ENCODE peak calls at places on chromosomes 5 and 9, in eight cellular contexts. F is lung, J is AG04449, C is fibroblast of lung, A is retinal pigment epithelial cell, T is prostate gland, X is HCT116, H is left ventricle myocardium inferior. L is an unnamed sample.

GRCh38 chr5:132009706-132010405 is 1.6 kb downstream of the ACSL6 start:
- DNase-seq in F (no peak), J (no peak), C (no peak), A (no peak), T (no peak), X (no peak), H (no peak), L (no peak)

GRCh38 chr5:39606592-39606990 is 181.8 kb upstream of the DAB2 start:
- DNase-seq in F (no peak), J (no peak), C (no peak), A (no peak), T (no peak), X (no peak), H (no peak), L (no peak)

GRCh38 chr5:72723584-72723983 is 92.9 kb upstream of the TNPO1 start:
- DNase-seq in F (no peak), J (no peak), C (no peak), A (no peak), T (no peak), X (no peak), H (no peak), L (no peak)

GRCh38 chr5:43348207-43348606 is 35.0 kb upstream of the HMGCS1 start:
- DNase-seq in F (no peak), J (no peak), C (no peak), A (no peak), T (no peak), X (no peak), H (no peak), L (no peak)

GRCh38 chr9:24846248-24846912 is 300.7 kb upstream of the IZUMO3 start:
- DNase-seq in F (no peak), J (no peak), C (no peak), A (no peak), T (no peak), X (no peak), H (no peak), L (no peak)

GRCh38 chr5:149403923-149404745 is 25.0 kb upstream of the IL17B start:
- DNase-seq in F (no peak), J (peak; percentile 97), C (peak; percentile 82), A (no peak), T (no peak), X (no peak), H (no peak), L (no peak)

GRCh38 chr5:42502613-42503470 is 79.6 kb downstream of the GHR start:
- DNase-seq in F (no peak), J (no peak), C (no peak), A (no peak), T (no peak), X (no peak), H (no peak), L (no peak)

GRCh38 chr5:139014726-139015125 is 139.6 kb upstream of the LRRTM2 start:
- DNase-seq in F (peak; percentile 35), J (no peak), C (peak; percentile 84), A (peak; percentile 74), T (no peak), X (no peak), H (no peak), L (no peak)

GRCh38 chr9:124008307-124008854 is 3.2 kb upstream of the LHX2 start:
- DNase-seq in F (no peak), J (no peak), C (no peak), A (no peak), T (no peak), X (peak; percentile 10), H (no peak), L (no peak)

GRCh38 chr9:121688149-121688680 is 36.8 kb downstream of the DAB2IP start:
- DNase-seq in F (no peak), J (no peak), C (no peak), A (no peak), T (no peak), X (no peak), H (peak; percentile 2), L (no peak)

GRCh38 chr5:132471006-132471907 is 19.3 kb downstream of the IRF1 start:
- DNase-seq in F (no peak), J (no peak), C (no peak), A (no peak), T (no peak), X (no peak), H (no peak), L (no peak)

GRCh38 chr9:82327641-82328040 is 339.1 kb downstream of the SPATA31D1 start:
- DNase-seq in F (no peak), J (no peak), C (no peak), A (no peak), T (no peak), X (no peak), H (no peak), L (no peak)

GRCh38 chr5:138527170-138527569 is 15.9 kb downstream of the ETF1 start:
- DNase-seq in F (no peak), J (no peak), C (no peak), A (no peak), T (no peak), X (no peak), H (no peak), L (no peak)

GRCh38 chr5:138336952-138337684 is 948 bp upstream of the FAM53C start:
- DNase-seq in F (peak; percentile 81), J (no peak), C (peak; percentile 91), A (no peak), T (peak; percentile 65), X (peak; percentile 81), H (peak; percentile 80), L (peak; percentile 75)

GRCh38 chr5:95449460-95449859 is 58.3 kb downstream of the FAM81B start:
- DNase-seq in F (no peak), J (no peak), C (no peak), A (no peak), T (no peak), X (no peak), H (no peak), L (no peak)

GRCh38 chr5:18811616-18812015 is 1176.4 kb downstream of the CDH18 start:
- DNase-seq in F (no peak), J (no peak), C (no peak), A (peak; percentile 26), T (no peak), X (no peak), H (no peak), L (no peak)

GRCh38 chr5:74940782-74941363 is 74.7 kb upstream of the FAM169A start:
- DNase-seq in F (no peak), J (no peak), C (no peak), A (no peak), T (no peak), X (no peak), H (no peak), L (no peak)

GRCh38 chr5:74938250-74938649 is 72.1 kb upstream of the FAM169A start:
- DNase-seq in F (no peak), J (no peak), C (peak; percentile 33), A (no peak), T (no peak), X (no peak), H (no peak), L (no peak)

GRCh38 chr5:74935752-74936091 is 69.5 kb upstream of the FAM169A start:
- DNase-seq in F (no peak), J (no peak), C (no peak), A (peak; percentile 22), T (no peak), X (no peak), H (no peak), L (no peak)

DNA sequence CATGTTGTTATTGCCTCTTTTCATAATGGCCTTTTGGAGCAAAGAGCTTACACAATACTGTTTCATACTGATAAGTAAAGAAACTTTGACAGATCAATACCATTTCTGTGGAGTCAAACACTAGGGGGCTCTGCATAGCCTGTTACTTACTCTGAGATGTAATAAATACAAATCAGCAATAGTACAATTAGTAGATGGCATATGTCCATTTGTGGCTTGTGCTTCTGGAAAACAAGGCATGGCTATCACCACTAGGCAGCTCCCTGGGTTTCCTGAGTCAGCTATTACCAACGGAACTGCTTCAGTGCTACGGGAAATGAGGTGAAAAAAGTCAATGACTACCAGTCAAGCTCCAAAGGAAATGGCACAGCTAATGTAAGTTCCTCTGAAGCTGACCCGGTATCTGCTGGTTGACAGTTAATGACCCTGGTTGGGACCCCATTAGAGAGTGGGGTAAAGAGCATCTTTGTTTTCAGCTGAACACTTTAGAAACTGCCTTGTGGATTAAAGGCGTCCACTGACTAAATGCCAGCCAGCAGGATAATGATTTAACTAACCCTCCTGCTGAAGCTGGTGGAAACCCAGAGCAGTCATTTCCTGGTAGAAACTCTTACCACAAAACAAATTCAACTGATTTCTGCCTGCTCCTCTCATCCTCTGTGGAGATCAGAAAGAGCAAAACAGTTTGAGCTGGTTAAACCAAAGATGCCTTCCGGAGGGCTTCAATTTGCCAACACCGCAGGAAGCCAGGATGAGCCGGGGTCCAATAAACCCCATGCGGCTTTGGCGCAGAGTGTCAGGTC is 69.0 kb upstream of the FAM169A start:
- DNase-seq in F (no peak), J (no peak), C (peak; percentile 52), A (peak; percentile 25), T (no peak), X (peak; percentile 38), H (no peak), L (no peak)
- TF ChIP-seq CTCF in F (no peak), J (peak; percentile 15), C (peak; percentile 41), A (peak; percentile 54), T (no peak), X (peak; percentile 62), H (peak; percentile 26), L (no peak)

GRCh38 chr5:165502893-165503696 is 1997.7 kb downstream of the MAT2B start:
- DNase-seq in F (no peak), J (no peak), C (peak; percentile 26), A (no peak), T (no peak), X (no peak), H (no peak), L (no peak)
- H3K4me3 ChIP-seq in F (no peak overlapping the region), J (no peak overlapping the region), C (peak overlapping the region; percentile 74), A (no peak overlapping the region), T (no peak overlapping the region), X (no peak overlapping the region), H (peak overlapping the region; percentile 25), L (no peak overlapping the region)

GRCh38 chr9:132099184-132099583 is 19.5 kb upstream of the MED27 start:
- DNase-seq in F (no peak), J (no peak), C (no peak), A (no peak), T (no peak), X (no peak), H (no peak), L (no peak)

GRCh38 chr9:132094314-132094791 is 14.7 kb upstream of the MED27 start:
- DNase-seq in F (no peak), J (peak; percentile 72), C (peak; percentile 93), A (peak; percentile 41), T (no peak), X (no peak), H (no peak), L (no peak)

GRCh38 chr9:132099741-132100407 is 20.2 kb upstream of the MED27 start:
- DNase-seq in F (no peak), J (no peak), C (no peak), A (peak; percentile 35), T (no peak), X (no peak), H (no peak), L (no peak)
- TF ChIP-seq CTCF in F (no peak), J (no peak), C (no peak), A (no peak), T (no peak), X (no peak), H (no peak), L (no peak)

DNA sequence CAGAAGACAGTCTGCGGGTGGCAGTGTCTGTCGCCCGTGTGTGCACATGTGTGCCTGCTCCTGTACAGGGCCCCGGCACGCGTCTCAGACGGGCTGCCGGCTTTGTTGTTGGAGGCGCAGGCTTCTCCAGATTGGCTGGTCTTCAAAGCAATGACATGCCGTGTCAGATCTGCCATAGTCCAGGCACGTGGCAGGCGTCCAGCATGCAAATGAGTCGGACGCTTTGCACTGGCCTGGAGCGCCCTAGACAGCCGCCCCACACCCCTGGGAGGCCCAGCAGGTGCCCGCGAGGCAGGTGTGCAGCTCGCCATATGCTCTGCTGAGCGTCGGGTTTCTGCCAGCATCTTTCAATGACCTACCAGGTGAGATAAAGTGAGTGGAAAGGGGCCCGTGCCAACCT is 71.5 kb downstream of the GADD45G start:
- DNase-seq in F (peak; percentile 78), J (no peak), C (no peak), A (no peak), T (peak; percentile 79), X (no peak), H (peak; percentile 75), L (no peak)
- H3K4me3 ChIP-seq in F (no peak overlapping the region), J (no peak overlapping the region), C (no peak overlapping the region), A (no peak overlapping the region), T (no peak overlapping the region), X (no peak overlapping the region), H (no peak overlapping the region), L (no peak overlapping the region)

L was measured in HL-60.